ENCODE peak calls at places on chromosomes 12 and 14, in six cellular contexts. One of them, this sample, is unnamed. For H3K9me3, the result is how much of the 10 kb centered on the place peaks cover.

GRCh38 chr14:71319646-71320045 is 412.4 kb downstream of the PCNX1 start:
- DNase-seq in body of pancreas: no peak
- DNase-seq in CD4-positive, CD25-positive, alpha-beta regulatory T cell: no peak
- DNase-seq in BE2C: no peak
- DNase-seq in psoas muscle: no peak
- DNase-seq in CD8-positive, alpha-beta T cell: no peak
- DNase-seq in this sample: no peak

GRCh38 chr14:88195676-88196075 is 127.4 kb downstream of the KCNK10 start:
- DNase-seq in CD4-positive, CD25-positive, alpha-beta regulatory T cell: no peak
- DNase-seq in body of pancreas: no peak
- DNase-seq in CD8-positive, alpha-beta T cell: no peak
- DNase-seq in psoas muscle: no peak
- DNase-seq in BE2C: peak
- DNase-seq in this sample: no peak

GRCh38 chr12:116442981-116443380 is 116.2 kb upstream of the MAP1LC3B2 start:
- DNase-seq in psoas muscle: no peak
- DNase-seq in body of pancreas: no peak
- DNase-seq in CD4-positive, CD25-positive, alpha-beta regulatory T cell: no peak
- DNase-seq in BE2C: no peak
- DNase-seq in CD8-positive, alpha-beta T cell: no peak
- DNase-seq in this sample: no peak

GRCh38 chr12:71321130-71321529 is 118.5 kb upstream of the LGR5 start:
- DNase-seq in BE2C: no peak
- DNase-seq in CD4-positive, CD25-positive, alpha-beta regulatory T cell: no peak
- DNase-seq in psoas muscle: no peak
- DNase-seq in CD8-positive, alpha-beta T cell: no peak
- DNase-seq in body of pancreas: no peak
- DNase-seq in this sample: no peak

GRCh38 chr12:124073636-124074035 is 100.6 kb downstream of the ZNF664 start:
- DNase-seq in body of pancreas: no peak
- DNase-seq in CD4-positive, CD25-positive, alpha-beta regulatory T cell: no peak
- DNase-seq in BE2C: no peak
- DNase-seq in CD8-positive, alpha-beta T cell: no peak
- DNase-seq in psoas muscle: no peak
- DNase-seq in this sample: no peak

GRCh38 chr12:123895477-123895876 is 77.2 kb downstream of the CCDC92 start:
- DNase-seq in CD8-positive, alpha-beta T cell: no peak
- DNase-seq in BE2C: no peak
- DNase-seq in body of pancreas: no peak
- DNase-seq in psoas muscle: no peak
- DNase-seq in CD4-positive, CD25-positive, alpha-beta regulatory T cell: no peak
- DNase-seq in this sample: no peak

GRCh38 chr14:106417224-106418049 is 891.1 kb downstream of the TMEM121 start:
- DNase-seq in CD4-positive, CD25-positive, alpha-beta regulatory T cell: peak
- DNase-seq in CD8-positive, alpha-beta T cell: peak
- DNase-seq in BE2C: peak
- DNase-seq in psoas muscle: peak
- DNase-seq in body of pancreas: peak
- DNase-seq in this sample: no peak

GRCh38 chr12:73973486-73973885 is 564.1 kb upstream of the ATXN7L3B start:
- DNase-seq in psoas muscle: no peak
- DNase-seq in BE2C: no peak
- DNase-seq in CD4-positive, CD25-positive, alpha-beta regulatory T cell: no peak
- DNase-seq in CD8-positive, alpha-beta T cell: no peak
- DNase-seq in body of pancreas: no peak
- DNase-seq in this sample: no peak

GRCh38 chr12:48454675-48455074 is 17.7 kb upstream of the ANP32D start:
- DNase-seq in BE2C: no peak
- DNase-seq in CD8-positive, alpha-beta T cell: no peak
- DNase-seq in psoas muscle: no peak
- DNase-seq in CD4-positive, CD25-positive, alpha-beta regulatory T cell: peak
- DNase-seq in body of pancreas: no peak
- DNase-seq in this sample: no peak

GRCh38 chr12:2354151-2354991 is 301.6 kb downstream of the CACNA1C start:
- DNase-seq in CD4-positive, CD25-positive, alpha-beta regulatory T cell: no peak
- DNase-seq in CD8-positive, alpha-beta T cell: no peak
- DNase-seq in BE2C: no peak
- DNase-seq in body of pancreas: no peak
- DNase-seq in psoas muscle: no peak
- DNase-seq in this sample: peak

GRCh38 chr12:78035913-78036658 is 205.4 kb downstream of the NAV3 start:
- DNase-seq in CD8-positive, alpha-beta T cell: no peak
- DNase-seq in CD4-positive, CD25-positive, alpha-beta regulatory T cell: no peak
- DNase-seq in psoas muscle: no peak
- DNase-seq in body of pancreas: no peak
- DNase-seq in BE2C: no peak
- DNase-seq in this sample: no peak

GRCh38 chr12:66602483-66603143 is 76.3 kb downstream of the GRIP1 start:
- DNase-seq in CD4-positive, CD25-positive, alpha-beta regulatory T cell: no peak
- DNase-seq in BE2C: no peak
- DNase-seq in psoas muscle: no peak
- DNase-seq in body of pancreas: no peak
- DNase-seq in CD8-positive, alpha-beta T cell: no peak
- DNase-seq in this sample: no peak

GRCh38 chr14:88005050-88005481 is at the start of gene GPR65:
- DNase-seq in body of pancreas: no peak
- DNase-seq in BE2C: no peak
- DNase-seq in CD8-positive, alpha-beta T cell: no peak
- DNase-seq in psoas muscle: no peak
- DNase-seq in CD4-positive, CD25-positive, alpha-beta regulatory T cell: peak
- DNase-seq in this sample: no peak

GRCh38 chr12:3129301-3130052 is 52.3 kb downstream of the TSPAN9 start:
- DNase-seq in BE2C: no peak
- DNase-seq in CD4-positive, CD25-positive, alpha-beta regulatory T cell: peak
- DNase-seq in CD8-positive, alpha-beta T cell: no peak
- DNase-seq in body of pancreas: no peak
- DNase-seq in psoas muscle: no peak
- DNase-seq in this sample: no peak

GRCh38 chr12:25208554-25208953 is 13.5 kb downstream of the ETFRF1 start:
- DNase-seq in body of pancreas: no peak
- DNase-seq in CD4-positive, CD25-positive, alpha-beta regulatory T cell: no peak
- DNase-seq in CD8-positive, alpha-beta T cell: no peak
- DNase-seq in BE2C: no peak
- DNase-seq in psoas muscle: no peak
- DNase-seq in this sample: no peak

GRCh38 chr12:122227341-122227740 is 1.5 kb upstream of the DIABLO start:
- DNase-seq in BE2C: peak
- DNase-seq in CD4-positive, CD25-positive, alpha-beta regulatory T cell: peak
- DNase-seq in CD8-positive, alpha-beta T cell: peak
- DNase-seq in psoas muscle: no peak
- DNase-seq in body of pancreas: no peak
- DNase-seq in this sample: no peak

GRCh38 chr14:99593971-99594841 is 9.8 kb downstream of the CCDC85C start:
- DNase-seq in BE2C: no peak
- DNase-seq in CD4-positive, CD25-positive, alpha-beta regulatory T cell: no peak
- DNase-seq in body of pancreas: no peak
- DNase-seq in CD8-positive, alpha-beta T cell: no peak
- DNase-seq in psoas muscle: no peak
- DNase-seq in this sample: no peak

GRCh38 chr12:120920178-120920577 is 16.0 kb upstream of the SPPL3 start:
- DNase-seq in CD8-positive, alpha-beta T cell: no peak
- DNase-seq in psoas muscle: no peak
- DNase-seq in BE2C: no peak
- DNase-seq in CD4-positive, CD25-positive, alpha-beta regulatory T cell: no peak
- DNase-seq in body of pancreas: no peak
- DNase-seq in this sample: no peak

GRCh38 chr14:58098507-58098906 is 53.5 kb downstream of the ARMH4 start:
- DNase-seq in body of pancreas: no peak
- DNase-seq in CD8-positive, alpha-beta T cell: no peak
- DNase-seq in BE2C: no peak
- DNase-seq in CD4-positive, CD25-positive, alpha-beta regulatory T cell: no peak
- DNase-seq in psoas muscle: no peak
- DNase-seq in this sample: no peak

GRCh38 chr14:28381656-28382055 is 384.9 kb upstream of the FOXG1 start:
- DNase-seq in CD4-positive, CD25-positive, alpha-beta regulatory T cell: no peak
- DNase-seq in CD8-positive, alpha-beta T cell: no peak
- DNase-seq in psoas muscle: no peak
- DNase-seq in BE2C: no peak
- DNase-seq in body of pancreas: no peak
- DNase-seq in this sample: no peak

GRCh38 chr14:34539407-34540180 is at the start of gene EAPP:
- DNase-seq in body of pancreas: peak
- DNase-seq in psoas muscle: peak
- DNase-seq in CD4-positive, CD25-positive, alpha-beta regulatory T cell: peak
- DNase-seq in CD8-positive, alpha-beta T cell: peak
- DNase-seq in BE2C: peak
- DNase-seq in this sample: peak

GRCh38 chr12:54033106-54033979 is 493 bp downstream of the HOXC5 start:
- DNase-seq in body of pancreas: no peak
- DNase-seq in CD8-positive, alpha-beta T cell: no peak
- DNase-seq in CD4-positive, CD25-positive, alpha-beta regulatory T cell: no peak
- DNase-seq in psoas muscle: peak
- DNase-seq in BE2C: peak
- DNase-seq in this sample: peak

GRCh38 chr14:89563503-89563902 is 146.5 kb upstream of the FOXN3 start:
- DNase-seq in psoas muscle: no peak
- DNase-seq in body of pancreas: no peak
- DNase-seq in CD4-positive, CD25-positive, alpha-beta regulatory T cell: no peak
- DNase-seq in BE2C: no peak
- DNase-seq in CD8-positive, alpha-beta T cell: no peak
- DNase-seq in this sample: no peak

GRCh38 chr12:69738351-69739286 is at the start of gene RAB3IP:
- DNase-seq in BE2C: peak
- DNase-seq in CD4-positive, CD25-positive, alpha-beta regulatory T cell: peak
- DNase-seq in psoas muscle: peak
- DNase-seq in body of pancreas: peak
- DNase-seq in CD8-positive, alpha-beta T cell: peak
- DNase-seq in this sample: peak

GRCh38 chr14:41830679-41831078 is 224.0 kb downstream of the LRFN5 start:
- DNase-seq in BE2C: no peak
- DNase-seq in body of pancreas: no peak
- DNase-seq in CD4-positive, CD25-positive, alpha-beta regulatory T cell: no peak
- DNase-seq in psoas muscle: no peak
- DNase-seq in CD8-positive, alpha-beta T cell: no peak
- DNase-seq in this sample: no peak

DNA sequence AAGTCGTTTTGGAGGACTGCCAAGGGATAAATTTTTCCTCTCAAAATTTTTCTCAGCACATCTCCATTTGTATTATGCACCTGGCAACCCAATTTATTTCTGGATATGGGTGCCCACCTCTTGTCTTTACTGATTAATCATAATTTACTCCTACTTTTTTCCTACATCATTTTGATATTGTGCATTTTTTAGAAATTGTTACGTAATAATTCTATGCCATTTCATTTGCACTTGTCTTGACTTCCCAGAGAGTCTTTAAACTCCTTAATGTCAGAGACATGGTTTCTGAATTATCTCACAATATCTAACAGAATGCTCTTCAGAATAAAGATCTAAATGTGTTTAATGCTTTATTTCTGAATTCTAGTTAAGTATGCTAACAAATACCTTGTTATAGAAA is 113.1 kb downstream of the TMTC3 start:
- DNase-seq in BE2C: no peak
- DNase-seq in psoas muscle: no peak
- DNase-seq in body of pancreas: no peak
- DNase-seq in CD8-positive, alpha-beta T cell: no peak
- DNase-seq in CD4-positive, CD25-positive, alpha-beta regulatory T cell: no peak
- DNase-seq in this sample: no peak
- H3K4me3 ChIP-seq in BE2C: no peak
- H3K4me3 ChIP-seq in psoas muscle: no peak
- H3K4me3 ChIP-seq in body of pancreas: no peak
- H3K4me3 ChIP-seq in CD8-positive, alpha-beta T cell: no peak
- H3K4me3 ChIP-seq in CD4-positive, CD25-positive, alpha-beta regulatory T cell: no peak
- H3K4me3 ChIP-seq in this sample: no peak

GRCh38 chr12:37546206-37546605 is 770.4 kb upstream of the ALG10B start:
- DNase-seq in CD4-positive, CD25-positive, alpha-beta regulatory T cell: no peak
- DNase-seq in CD8-positive, alpha-beta T cell: no peak
- DNase-seq in psoas muscle: no peak
- DNase-seq in body of pancreas: no peak
- DNase-seq in BE2C: no peak
- DNase-seq in this sample: no peak
- H3K9me3 ChIP-seq in CD4-positive, CD25-positive, alpha-beta regulatory T cell: under half
- H3K9me3 ChIP-seq in CD8-positive, alpha-beta T cell: under half
- H3K9me3 ChIP-seq in psoas muscle: under half
- H3K9me3 ChIP-seq in body of pancreas: under half
- H3K9me3 ChIP-seq in BE2C: under half
- H3K9me3 ChIP-seq in this sample: under half

DNA sequence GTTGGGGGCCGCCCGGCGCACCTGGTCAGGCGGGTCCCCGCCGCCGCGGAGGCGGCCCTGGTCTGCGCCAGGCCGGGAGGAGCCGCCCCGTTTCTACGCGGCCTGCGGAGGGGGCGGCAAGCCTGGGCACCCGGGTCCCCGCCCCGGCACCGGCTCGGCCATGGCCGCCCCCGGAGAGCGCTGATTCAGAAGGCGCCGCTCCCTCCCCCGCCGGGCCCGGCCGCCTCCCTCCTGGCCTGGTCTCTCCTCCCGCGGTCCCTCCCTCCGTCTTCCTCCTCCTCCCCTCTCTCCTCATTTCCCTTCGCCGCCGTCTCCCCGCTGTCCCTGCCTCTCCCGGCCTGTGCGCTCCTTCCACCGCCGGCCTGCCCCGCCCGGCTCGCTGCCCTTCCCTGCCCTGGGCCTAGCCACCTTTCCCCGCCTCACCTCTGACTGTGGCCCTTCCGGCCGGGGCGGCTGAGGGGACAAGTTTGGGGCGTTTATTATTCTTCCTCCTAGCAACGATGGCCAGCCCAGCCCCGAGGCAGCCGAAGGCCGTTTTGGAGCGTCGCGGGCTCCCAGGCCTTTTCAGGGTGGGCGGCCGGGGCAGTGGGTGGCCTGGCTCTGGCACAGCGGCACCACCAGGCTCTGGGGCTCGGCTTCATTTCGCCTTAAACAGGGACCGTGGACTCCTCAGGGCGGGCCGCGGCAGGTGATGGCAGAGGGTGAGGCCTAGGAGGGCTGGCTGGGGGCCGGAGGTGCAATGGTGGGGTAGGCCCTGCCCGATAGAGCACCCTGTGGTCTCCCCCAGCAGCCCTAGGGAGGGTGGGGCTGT is 768 bp downstream of the CEP170B start:
- DNase-seq in body of pancreas: peak
- DNase-seq in CD8-positive, alpha-beta T cell: no peak
- DNase-seq in BE2C: peak
- DNase-seq in psoas muscle: peak
- DNase-seq in CD4-positive, CD25-positive, alpha-beta regulatory T cell: peak
- DNase-seq in this sample: peak
- H3K4me3 ChIP-seq in body of pancreas: peak
- H3K4me3 ChIP-seq in CD8-positive, alpha-beta T cell: peak
- H3K4me3 ChIP-seq in BE2C: peak
- H3K4me3 ChIP-seq in psoas muscle: peak
- H3K4me3 ChIP-seq in CD4-positive, CD25-positive, alpha-beta regulatory T cell: no peak
- H3K4me3 ChIP-seq in this sample: peak

GRCh38 chr14:32134448-32135070 is 57.5 kb downstream of the ARHGAP5 start:
- DNase-seq in body of pancreas: no peak
- DNase-seq in CD4-positive, CD25-positive, alpha-beta regulatory T cell: no peak
- DNase-seq in psoas muscle: no peak
- DNase-seq in CD8-positive, alpha-beta T cell: no peak
- DNase-seq in BE2C: no peak
- DNase-seq in this sample: no peak
- H3K9me3 ChIP-seq in body of pancreas: under half
- H3K9me3 ChIP-seq in CD4-positive, CD25-positive, alpha-beta regulatory T cell: under half
- H3K9me3 ChIP-seq in psoas muscle: under half
- H3K9me3 ChIP-seq in CD8-positive, alpha-beta T cell: under half
- H3K9me3 ChIP-seq in BE2C: under half
- H3K9me3 ChIP-seq in this sample: under half

This sample was measured in tibial artery.